ENCODE peak calls at places on chromosomes 2 and 18, in ten cellular contexts. I is psoas muscle; Z is mesothelial cell of epicardium; J is Calu3; Y is cardiac muscle cell; E is pancreas; O is HL-60; X is left lung; H is CD8-positive, alpha-beta T cell; K is choroid plexus epithelial cell. T is an unnamed sample.

GRCh38 chr18:75211002-75211621 is 515 bp downstream of the TSHZ1 start:
- DNase-seq in I (peak), Z (no peak), J (no peak), Y (peak), E (no peak), O (no peak), X (no peak), H (no peak), K (peak), T (no peak)

GRCh38 chr2:215461836-215462532 is 26.1 kb upstream of the FN1 start:
- DNase-seq in I (no peak), Z (no peak), J (no peak), Y (peak), E (no peak), O (no peak), X (no peak), H (no peak), K (peak), T (no peak)

GRCh38 chr2:133421516-133422324 is 146.5 kb downstream of the NCKAP5 start:
- DNase-seq in I (no peak), Z (no peak), J (peak), Y (peak), E (peak), O (no peak), X (no peak), H (no peak), K (peak), T (no peak)

GRCh38 chr18:23380001-23380550 is 73.0 kb upstream of the RIOK3 start:
- DNase-seq in I (no peak), Z (no peak), J (peak), Y (peak), E (no peak), O (no peak), X (peak), H (no peak), K (peak), T (no peak)

GRCh38 chr2:24925815-24926214 is 5.8 kb upstream of the ADCY3 start:
- DNase-seq in I (no peak), Z (no peak), J (no peak), Y (no peak), E (no peak), O (no peak), X (no peak), H (no peak), K (no peak), T (no peak)

GRCh38 chr2:164220250-164220649 is 401.0 kb downstream of the GRB14 start:
- DNase-seq in I (no peak), Z (no peak), J (no peak), Y (no peak), E (no peak), O (no peak), X (no peak), H (no peak), K (no peak), T (no peak)

GRCh38 chr2:113196839-113197238 is 23.1 kb downstream of the PSD4 start:
- DNase-seq in I (no peak), Z (no peak), J (no peak), Y (no peak), E (no peak), O (no peak), X (no peak), H (no peak), K (no peak), T (no peak)

GRCh38 chr2:70412294-70413075 is 110.6 kb upstream of the FAM136A start:
- DNase-seq in I (no peak), Z (no peak), J (no peak), Y (peak), E (no peak), O (no peak), X (no peak), H (no peak), K (peak), T (no peak)

DNA sequence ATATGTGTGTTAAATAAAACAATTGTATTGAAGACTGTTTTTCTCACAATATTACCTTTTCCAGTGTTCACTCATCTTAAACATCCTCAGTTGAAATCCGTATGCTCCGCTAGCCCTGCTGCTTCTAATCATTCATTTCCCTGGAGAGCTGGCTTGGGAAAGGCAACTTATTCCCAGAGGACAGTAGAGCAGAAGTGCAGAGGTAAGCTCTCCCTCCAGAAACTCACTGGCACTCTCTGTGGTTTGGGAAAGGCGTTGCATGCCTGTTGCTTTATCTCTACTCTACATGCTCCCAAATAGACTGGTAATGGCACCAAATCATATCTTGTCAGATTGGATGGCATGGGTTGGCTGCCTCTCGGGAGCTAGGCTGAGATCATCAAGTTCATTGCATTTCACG is 117.1 kb upstream of the BOD1L2 start:
- DNase-seq in I (no peak), Z (no peak), J (peak), Y (peak), E (no peak), O (no peak), X (no peak), H (no peak), K (peak), T (peak)
- TF ChIP-seq CTCF in I (no peak), Z (no peak), J (no peak), Y (no peak), E (no peak), O (no peak), X (no peak), H (no peak), K (peak), T (no peak)

DNA sequence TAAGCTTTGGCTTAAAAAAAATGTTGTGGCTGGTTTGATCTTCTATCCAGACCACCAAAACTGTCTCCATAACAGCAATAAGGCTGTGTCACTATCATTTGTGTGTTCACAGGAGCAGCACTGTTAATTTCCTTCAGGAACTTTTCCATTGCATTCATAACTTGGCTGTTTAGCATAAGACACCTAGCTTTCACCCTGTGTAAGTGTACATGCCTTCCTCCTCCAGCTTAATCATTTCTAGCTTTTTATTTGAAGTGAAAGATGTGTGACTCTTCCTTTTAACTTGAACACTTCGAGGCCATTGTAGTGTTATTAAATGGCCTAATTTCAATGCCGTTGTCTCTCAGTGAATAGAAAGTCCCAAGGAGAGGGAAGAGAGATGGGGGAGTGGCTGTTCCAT is 352.9 kb upstream of the VWC2L start:
- DNase-seq in I (no peak), Z (no peak), J (no peak), Y (no peak), E (no peak), O (no peak), X (no peak), H (no peak), K (no peak), T (no peak)
- TF ChIP-seq CTCF in I (no peak), Z (no peak), J (no peak), Y (no peak), E (no peak), O (no peak), X (no peak), H (no peak), K (no peak), T (no peak)

GRCh38 chr18:62713651-62714247 is 1.6 kb upstream of the PHLPP1 start:
- DNase-seq in I (no peak), Z (no peak), J (no peak), Y (no peak), E (no peak), O (no peak), X (no peak), H (no peak), K (no peak), T (no peak)

GRCh38 chr18:62715439-62715792 is at the start of gene PHLPP1:
- DNase-seq in I (no peak), Z (no peak), J (no peak), Y (no peak), E (no peak), O (no peak), X (no peak), H (no peak), K (no peak), T (no peak)

GRCh38 chr18:62714671-62715438 is 486 bp upstream of the PHLPP1 start:
- DNase-seq in I (peak), Z (peak), J (peak), Y (peak), E (peak), O (peak), X (peak), H (peak), K (peak), T (peak)

GRCh38 chr18:62711781-62712180 is 3.6 kb upstream of the PHLPP1 start:
- DNase-seq in I (no peak), Z (no peak), J (no peak), Y (no peak), E (no peak), O (no peak), X (no peak), H (no peak), K (no peak), T (no peak)

GRCh38 chr18:62710417-62710816 is 4.9 kb upstream of the PHLPP1 start:
- DNase-seq in I (no peak), Z (no peak), J (no peak), Y (no peak), E (no peak), O (no peak), X (no peak), H (no peak), K (no peak), T (no peak)
- TF ChIP-seq CTCF in I (no peak), Z (no peak), J (no peak), Y (no peak), E (no peak), O (no peak), X (no peak), H (no peak), K (no peak), T (no peak)

GRCh38 chr18:12088731-12089375 is 4.8 kb upstream of the ANKRD62 start:
- DNase-seq in I (peak), Z (no peak), J (no peak), Y (no peak), E (peak), O (no peak), X (no peak), H (no peak), K (no peak), T (no peak)

GRCh38 chr18:12093520-12094257 is at the start of gene ANKRD62:
- DNase-seq in I (no peak), Z (no peak), J (no peak), Y (no peak), E (no peak), O (no peak), X (no peak), H (no peak), K (no peak), T (no peak)

GRCh38 chr18:12088096-12088495 is 5.5 kb upstream of the ANKRD62 start:
- DNase-seq in I (no peak), Z (no peak), J (no peak), Y (no peak), E (no peak), O (no peak), X (no peak), H (no peak), K (no peak), T (no peak)

GRCh38 chr18:12091742-12092141 is 1.9 kb upstream of the ANKRD62 start:
- DNase-seq in I (peak), Z (no peak), J (no peak), Y (no peak), E (peak), O (no peak), X (no peak), H (no peak), K (no peak), T (no peak)

GRCh38 chr18:12092398-12093229 is 1.0 kb upstream of the ANKRD62 start:
- DNase-seq in I (no peak), Z (no peak), J (peak), Y (no peak), E (peak), O (no peak), X (no peak), H (no peak), K (no peak), T (peak)
- TF ChIP-seq CTCF in I (no peak), Z (no peak), J (peak), Y (no peak), E (peak), O (no peak), X (no peak), H (no peak), K (peak), T (no peak)

GRCh38 chr2:108396845-108397244 is 19.1 kb downstream of the SULT1C4 start:
- DNase-seq in I (no peak), Z (no peak), J (no peak), Y (peak), E (no peak), O (no peak), X (no peak), H (no peak), K (peak), T (peak)
- TF ChIP-seq CTCF in I (no peak), Z (no peak), J (no peak), Y (peak), E (no peak), O (no peak), X (no peak), H (no peak), K (peak), T (peak)

GRCh38 chr18:63676927-63677326 is 15.2 kb upstream of the SERPINB3 start:
- DNase-seq in I (no peak), Z (no peak), J (no peak), Y (no peak), E (no peak), O (no peak), X (no peak), H (no peak), K (no peak), T (no peak)

GRCh38 chr18:63681449-63682381 is 20.0 kb upstream of the SERPINB3 start:
- DNase-seq in I (no peak), Z (no peak), J (no peak), Y (no peak), E (no peak), O (no peak), X (no peak), H (no peak), K (no peak), T (no peak)

GRCh38 chr18:63677490-63678225 is 16.0 kb upstream of the SERPINB3 start:
- DNase-seq in I (no peak), Z (no peak), J (no peak), Y (peak), E (no peak), O (peak), X (no peak), H (no peak), K (peak), T (peak)

GRCh38 chr18:63679820-63680606 is 18.3 kb upstream of the SERPINB3 start:
- DNase-seq in I (no peak), Z (no peak), J (no peak), Y (peak), E (no peak), O (no peak), X (no peak), H (no peak), K (no peak), T (no peak)

GRCh38 chr18:63676526-63676925 is 14.8 kb upstream of the SERPINB3 start:
- DNase-seq in I (no peak), Z (no peak), J (peak), Y (no peak), E (no peak), O (no peak), X (no peak), H (no peak), K (no peak), T (peak)
- TF ChIP-seq CTCF in I (no peak), Z (no peak), J (peak), Y (no peak), E (peak), O (peak), X (peak), H (no peak), K (no peak), T (peak)

GRCh38 chr2:33573657-33574056 is 25.4 kb downstream of the FAM98A start:
- DNase-seq in I (no peak), Z (no peak), J (no peak), Y (no peak), E (no peak), O (no peak), X (no peak), H (no peak), K (no peak), T (no peak)
- TF ChIP-seq CTCF in I (no peak), Z (no peak), J (no peak), Y (no peak), E (no peak), O (no peak), X (no peak), H (no peak), K (no peak), T (no peak)

DNA sequence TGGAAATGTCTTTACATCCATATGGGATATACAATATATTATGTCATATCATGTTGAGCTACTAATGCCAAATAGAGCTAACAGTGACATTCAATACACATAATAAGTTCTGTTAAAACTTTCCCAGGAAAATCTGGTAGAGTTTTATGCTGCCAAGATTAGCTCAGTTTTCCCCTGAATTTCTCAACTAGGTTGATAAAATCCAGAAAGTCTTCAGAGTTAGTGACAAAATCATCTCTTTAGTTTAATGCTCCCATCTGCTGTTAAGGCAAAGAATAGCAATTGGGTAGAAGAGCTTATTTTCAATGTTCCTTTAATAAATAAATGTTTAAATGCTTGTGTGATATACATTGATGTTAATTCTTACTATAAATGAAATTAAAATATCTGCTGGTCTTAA is 10.0 kb downstream of the COL3A1 start:
- DNase-seq in I (no peak), Z (no peak), J (no peak), Y (peak), E (no peak), O (no peak), X (no peak), H (no peak), K (peak), T (peak)
- TF ChIP-seq CTCF in I (peak), Z (no peak), J (no peak), Y (peak), E (no peak), O (no peak), X (no peak), H (no peak), K (peak), T (peak)